ENCODE peak calls at places on chromosomes 1 and 21, in six cellular contexts. B is pancreas, I is heart right ventricle, T is mammary epithelial cell, V is endodermal cell, Y is hepatocyte. X is an unnamed sample. For H3K4me1, the result is how much of the 10 kb centered on the place peaks cover.

GRCh38 chr1:218878369-218878768 is 295.3 kb upstream of the LYPLAL1 start:
- DNase-seq in Y (no peak), V (no peak), I (no peak), B (no peak), T (peak), X (no peak)

GRCh38 chr1:232795497-232796068 is 9.6 kb upstream of the MAP10 start:
- DNase-seq in T (no peak), V (no peak), Y (no peak), I (no peak), B (no peak), X (no peak)

GRCh38 chr1:90719321-90720136 is 2.4 kb upstream of the BARHL2 start:
- DNase-seq in V (peak), T (no peak), Y (no peak), B (no peak), I (no peak), X (no peak)

GRCh38 chr21:36097427-36098230 is 27.8 kb downstream of the CBR1 start:
- DNase-seq in Y (no peak), B (no peak), T (no peak), V (no peak), I (no peak), X (no peak)

GRCh38 chr1:103459385-103459784 is 66.1 kb upstream of the RNPC3 start:
- DNase-seq in T (peak), I (no peak), V (no peak), B (no peak), Y (no peak), X (no peak)

GRCh38 chr1:216722841-216723240 is 388 bp downstream of the ESRRG start:
- DNase-seq in B (no peak), Y (no peak), T (no peak), V (no peak), I (no peak), X (no peak)

GRCh38 chr1:45543599-45544417 is 6.8 kb upstream of the AKR1A1 start:
- DNase-seq in T (no peak), Y (peak), I (peak), B (no peak), V (no peak), X (peak)

GRCh38 chr1:156662588-156663055 is 14.6 kb downstream of the NES start:
- DNase-seq in V (no peak), B (no peak), I (no peak), T (no peak), Y (no peak), X (no peak)

GRCh38 chr1:41502912-41503311 is 18.4 kb upstream of the EDN2 start:
- DNase-seq in T (no peak), I (no peak), V (no peak), Y (no peak), B (no peak), X (no peak)

GRCh38 chr1:41499591-41499990 is 15.1 kb upstream of the EDN2 start:
- DNase-seq in I (no peak), T (no peak), B (no peak), Y (no peak), V (peak), X (no peak)

GRCh38 chr1:41501581-41501980 is 17.1 kb upstream of the EDN2 start:
- DNase-seq in Y (no peak), B (peak), V (peak), T (no peak), I (no peak), X (no peak)

GRCh38 chr1:41500378-41500777 is 15.9 kb upstream of the EDN2 start:
- DNase-seq in T (peak), V (peak), Y (no peak), I (peak), B (peak), X (no peak)

GRCh38 chr1:41500781-41501518 is 16.5 kb upstream of the EDN2 start:
- DNase-seq in I (no peak), B (no peak), V (peak), T (peak), Y (no peak), X (no peak)
- TF ChIP-seq CTCF in I (no peak), B (no peak), V (peak), T (no peak), Y (no peak), X (no peak)

GRCh38 chr1:178038372-178038771 is 55.5 kb upstream of the RASAL2 start:
- DNase-seq in T (no peak), Y (no peak), I (no peak), B (no peak), V (no peak), X (no peak)
- H3K4me3 ChIP-seq in T (peak), Y (peak), I (peak), B (peak), V (no peak), X (peak)

DNA sequence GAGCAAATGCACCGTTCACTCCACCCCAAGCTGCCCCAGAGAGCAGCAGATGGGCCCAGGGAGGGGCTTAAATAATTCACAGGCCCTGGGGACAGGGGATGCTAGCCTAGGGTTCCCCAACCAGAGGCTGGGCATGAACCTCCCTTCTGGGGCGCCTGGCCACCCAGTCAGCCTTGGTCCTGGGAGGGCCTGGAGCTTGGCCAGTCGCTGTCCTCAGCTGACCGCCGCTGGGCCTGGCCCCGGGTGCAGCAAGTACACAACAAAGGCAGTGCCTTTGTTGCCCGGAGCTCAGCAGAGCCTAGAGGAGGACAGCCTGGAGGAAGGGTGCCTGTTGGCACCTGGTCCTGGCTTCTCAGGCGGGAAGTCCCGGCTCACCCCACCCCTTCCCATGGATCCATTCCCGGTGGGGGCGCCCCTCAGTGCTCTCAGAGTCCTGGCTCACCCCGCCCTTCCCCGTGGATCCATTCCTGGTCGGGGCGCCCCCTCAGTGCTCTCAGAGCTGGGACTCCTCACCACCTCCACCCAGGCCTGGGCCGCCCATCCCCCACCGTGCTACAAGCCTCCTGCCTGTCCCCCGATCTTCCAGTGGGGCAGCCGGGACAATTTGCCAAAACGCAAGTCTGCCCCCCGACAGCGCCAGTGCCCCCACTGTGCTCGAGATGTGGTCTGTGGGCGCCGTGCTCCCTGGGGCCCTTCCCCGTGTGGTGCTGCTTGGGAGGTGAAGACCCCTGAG is 23.3 kb upstream of the PLCH2 start:
- DNase-seq in B (no peak), Y (no peak), I (no peak), V (no peak), T (no peak), X (no peak)
- H3K4me1 ChIP-seq in B (under half), Y (under half), I (under half), V (under half), T (half or more), X (under half)

DNA sequence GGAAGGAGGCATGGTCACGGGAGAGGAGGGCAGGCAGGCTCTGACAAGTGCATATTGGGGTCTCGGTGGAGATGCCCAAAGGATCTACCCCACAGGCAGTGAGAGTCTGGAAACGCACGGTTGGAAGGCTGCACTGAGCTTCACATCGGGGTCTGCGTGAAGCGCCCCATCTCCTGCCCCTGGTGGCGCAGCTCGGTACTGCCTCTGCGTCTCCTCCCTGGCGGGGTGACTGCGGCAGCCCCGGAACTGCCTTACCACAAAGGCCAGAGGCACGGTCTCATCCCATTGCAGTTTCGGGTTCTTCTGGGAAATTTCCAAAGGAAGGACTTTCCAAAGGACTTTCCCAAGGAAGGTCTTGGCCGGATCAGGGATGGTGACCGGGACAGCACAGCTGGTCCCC is 69.2 kb upstream of the AJAP1 start:
- DNase-seq in T (no peak), B (peak), V (peak), I (peak), Y (peak), X (no peak)
- TF ChIP-seq CTCF in T (no peak), B (peak), V (peak), I (peak), Y (peak), X (peak)

GRCh38 chr1:36178479-36179219 is 22.7 kb downstream of the MAP7D1 start:
- DNase-seq in Y (peak), V (peak), B (peak), I (no peak), T (no peak), X (peak)
- H3K4me3 ChIP-seq in Y (no peak), V (no peak), B (peak), I (no peak), T (no peak), X (peak)

DNA sequence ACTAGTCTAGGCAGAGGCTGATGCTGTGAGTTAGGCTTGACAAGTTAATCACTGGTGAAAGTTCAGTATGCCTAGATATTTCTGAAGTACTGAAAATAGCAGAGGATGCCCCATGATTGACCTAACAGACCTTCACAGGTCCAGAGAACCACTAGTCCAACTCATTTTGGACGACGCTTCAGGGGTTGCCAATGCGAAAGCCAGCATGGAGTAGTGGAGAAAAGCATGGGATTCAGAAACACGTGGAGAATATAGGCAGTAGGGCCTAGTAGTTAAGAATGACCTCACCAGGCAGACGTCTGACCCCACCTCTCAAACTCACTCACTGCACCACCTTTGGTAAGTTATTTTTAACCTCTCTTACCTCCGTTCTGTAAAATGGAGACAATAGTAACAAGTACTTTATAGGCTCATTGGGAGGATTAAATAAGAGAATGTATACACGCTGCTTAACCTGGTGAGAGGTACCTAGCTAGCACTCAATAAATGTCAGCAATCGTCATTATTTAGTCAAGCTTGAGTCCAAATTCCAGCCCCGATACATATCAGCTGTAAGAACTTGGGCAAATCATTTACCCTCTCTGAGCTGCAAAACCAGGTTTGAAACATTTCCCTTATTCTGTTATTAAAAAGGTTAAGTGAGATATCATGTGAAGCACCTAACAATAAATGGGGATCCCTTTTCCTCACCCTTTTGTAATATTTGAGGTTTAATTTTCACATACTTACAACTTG is 13.2 kb downstream of the PLPP3 start:
- DNase-seq in Y (peak), B (no peak), T (no peak), V (peak), I (no peak), X (no peak)
- H3K4me1 ChIP-seq in Y (half or more), B (half or more), T (under half), V (under half), I (half or more), X (half or more)

DNA sequence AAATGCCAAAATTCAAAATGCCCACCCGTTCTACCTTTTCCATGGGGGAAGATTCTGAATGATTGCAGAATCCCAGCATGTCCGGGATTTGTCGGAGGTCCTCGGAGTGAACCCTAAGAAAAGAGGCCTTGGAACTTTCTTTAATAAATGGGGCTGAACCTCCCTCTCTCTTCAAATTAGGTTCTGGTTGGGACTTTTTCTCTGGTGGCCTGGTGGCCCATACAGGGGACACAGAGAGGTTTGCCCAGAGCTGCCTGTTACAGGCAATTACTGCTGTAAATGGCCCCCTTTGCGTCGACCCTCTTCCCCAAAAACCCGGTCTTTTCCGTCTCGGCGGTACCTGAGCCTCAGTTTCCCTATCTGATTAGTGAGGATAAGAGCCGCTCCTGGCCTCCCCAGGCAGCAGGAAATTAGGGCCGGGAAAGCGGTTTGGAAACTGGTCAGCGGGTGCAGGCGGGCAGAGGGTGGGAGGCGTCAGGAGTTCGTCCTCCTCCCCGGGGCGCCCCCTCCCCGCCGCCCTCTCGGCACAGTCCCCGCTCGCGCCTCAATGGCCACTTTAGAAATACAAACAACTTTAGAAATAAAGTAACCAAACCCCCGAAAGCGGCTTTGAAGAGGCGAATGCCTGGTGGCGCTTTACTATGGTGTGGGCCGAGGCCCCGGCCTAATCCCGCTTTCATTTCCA is 15.6 kb downstream of the PAX7 start:
- DNase-seq in T (no peak), V (peak), I (no peak), Y (no peak), B (no peak), X (no peak)
- TF ChIP-seq CTCF in T (no peak), V (no peak), I (no peak), Y (no peak), B (no peak), X (no peak)

GRCh38 chr1:9448132-9449105 is 90.8 kb upstream of the SLC25A33 start:
- DNase-seq in Y (no peak), T (no peak), V (no peak), I (no peak), B (no peak), X (no peak)
- H3K4me3 ChIP-seq in Y (no peak), T (no peak), V (no peak), I (no peak), B (no peak), X (peak)

DNA sequence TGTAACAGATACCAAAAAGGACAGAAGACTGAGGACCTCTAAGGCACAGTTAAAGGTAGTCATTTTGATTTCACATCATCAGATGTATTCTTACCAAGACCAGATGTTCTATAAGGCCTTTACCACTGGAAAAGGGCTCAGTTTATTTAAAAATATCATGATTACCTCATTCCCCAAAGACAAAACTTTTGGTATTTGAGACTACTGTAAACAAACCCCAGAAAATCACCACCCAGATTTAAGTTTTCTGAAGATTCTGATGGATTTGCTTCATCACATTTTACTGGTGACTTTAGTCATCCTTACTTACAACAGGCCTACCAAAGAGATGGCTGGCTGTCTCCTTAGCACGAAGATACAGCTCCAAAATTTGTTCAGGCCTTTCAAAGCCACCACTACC is 8.3 kb downstream of the ENAH start:
- DNase-seq in B (no peak), T (no peak), Y (no peak), V (no peak), I (no peak), X (no peak)
- H3K4me1 ChIP-seq in B (under half), T (under half), Y (under half), V (under half), I (under half), X (under half)

GRCh38 chr1:172531412-172531811 is 1.5 kb upstream of the SUCO start:
- DNase-seq in Y (no peak), V (no peak), I (no peak), T (peak), B (no peak), X (no peak)

GRCh38 chr1:172531846-172532699 is 877 bp upstream of the SUCO start:
- DNase-seq in B (peak), T (peak), I (peak), Y (peak), V (peak), X (peak)

GRCh38 chr1:172533511-172534116 is 664 bp downstream of the SUCO start:
- DNase-seq in T (peak), B (no peak), I (no peak), Y (peak), V (peak), X (no peak)

GRCh38 chr1:172530000-172530399 is 3.0 kb upstream of the SUCO start:
- DNase-seq in V (no peak), T (peak), Y (no peak), B (no peak), I (no peak), X (no peak)

DNA sequence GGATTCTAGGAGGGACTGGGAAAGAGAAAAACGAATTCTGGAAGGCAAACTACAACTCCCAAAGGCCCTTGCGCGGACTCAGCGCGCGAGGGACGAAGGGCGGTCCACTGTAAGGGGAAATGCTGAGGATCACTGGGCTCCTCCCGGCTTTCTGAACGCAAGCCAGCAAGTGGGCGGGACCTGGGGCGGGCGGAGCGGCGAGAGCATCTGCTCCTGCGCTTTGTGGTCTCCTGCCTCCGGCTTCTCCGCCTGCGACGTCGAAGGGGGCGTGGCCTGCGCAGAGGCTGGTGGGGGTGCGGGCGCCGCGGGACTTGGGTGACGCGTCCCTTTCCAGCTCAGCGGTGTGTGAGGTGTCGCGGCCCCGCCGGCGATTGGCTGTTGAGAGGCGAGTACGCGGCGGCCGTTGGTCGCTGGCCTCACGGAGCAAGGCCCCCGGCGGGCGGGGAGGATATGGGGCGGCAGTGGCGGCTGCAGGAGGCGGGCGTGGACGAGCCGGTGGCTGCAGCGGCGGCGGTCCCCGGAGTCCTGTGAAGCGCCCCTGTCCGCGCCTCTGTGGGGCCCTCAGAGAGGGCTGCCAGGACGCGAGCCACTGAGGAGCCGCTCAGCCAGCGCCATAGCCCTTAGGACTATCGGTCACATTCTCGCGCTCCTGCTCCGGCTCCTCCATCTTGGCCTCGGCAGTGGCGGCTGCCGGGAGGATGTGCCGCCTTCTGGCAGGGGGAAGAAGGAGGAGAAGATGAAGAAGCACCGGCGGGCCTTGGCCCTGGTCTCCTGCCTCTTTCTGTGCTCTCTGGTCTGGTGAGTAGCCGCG is at the start of gene SUCO:
- DNase-seq in B (peak), Y (peak), I (peak), V (peak), T (peak), X (peak)
- TF ChIP-seq CTCF in B (no peak), Y (peak), I (peak), V (peak), T (peak), X (no peak)

X was measured in left ventricle myocardium inferior.